ENCODE peak calls at places on chromosomes 6 and 20, in six cellular contexts. F is endodermal cell, R is tibial artery, D is GM12864, T is neural progenitor cell, N is lung. X is an unnamed sample.

GRCh38 chr6:42028234-42029061 is 21.9 kb upstream of the TAF8 start:
- DNase-seq in F (peak; percentile 81), R (peak; percentile 27), D (no peak), T (no peak), N (peak; percentile 41), X (peak; percentile 85)

GRCh38 chr6:132675002-132675401 is 16.0 kb upstream of the TAAR1 start:
- DNase-seq in F (peak; percentile 46), R (no peak), D (no peak), T (peak; percentile 11), N (no peak), X (no peak)

GRCh38 chr6:4134841-4135664 is at the start of gene ECI2:
- DNase-seq in F (no peak), R (peak; percentile 85), D (peak; percentile 18), T (peak; percentile 92), N (peak; percentile 75), X (peak; percentile 66)

GRCh38 chr20:54539521-54540046 is 64.2 kb downstream of the DOK5 start:
- DNase-seq in F (no peak), R (no peak), D (no peak), T (no peak), N (no peak), X (peak; percentile 55)

GRCh38 chr20:58130574-58130973 is 97.9 kb downstream of the ANKRD60 start:
- DNase-seq in F (no peak), R (peak; percentile 44), D (no peak), T (peak; percentile 55), N (no peak), X (no peak)

GRCh38 chr6:145063091-145063490 is 672.2 kb downstream of the EPM2A start:
- DNase-seq in F (no peak), R (no peak), D (no peak), T (no peak), N (no peak), X (no peak)

GRCh38 chr6:126210398-126211075 is 129.4 kb upstream of the CENPW start:
- DNase-seq in F (no peak), R (no peak), D (no peak), T (no peak), N (no peak), X (no peak)

GRCh38 chr6:116561377-116562018 is 7.9 kb downstream of the CALHM4 start:
- DNase-seq in F (peak; percentile 91), R (peak; percentile 81), D (peak; percentile 24), T (peak; percentile 71), N (peak; percentile 74), X (peak; percentile 87)

GRCh38 chr6:54646551-54647300 is 199.8 kb upstream of the FAM83B start:
- DNase-seq in F (no peak), R (no peak), D (no peak), T (no peak), N (no peak), X (peak; percentile 26)

GRCh38 chr6:141946502-141946901 is 186.2 kb upstream of the GJE1 start:
- DNase-seq in F (no peak), R (no peak), D (no peak), T (no peak), N (no peak), X (no peak)

GRCh38 chr20:31674895-31675827 is 37.4 kb downstream of the COX4I2 start:
- DNase-seq in F (no peak), R (peak; percentile 81), D (no peak), T (no peak), N (peak; percentile 81), X (peak; percentile 95)

GRCh38 chr20:32152421-32153155 is 43.1 kb downstream of the TM9SF4 start:
- DNase-seq in F (peak; percentile 58), R (peak; percentile 27), D (no peak), T (no peak), N (no peak), X (peak; percentile 21)

GRCh38 chr6:169950558-169950957 is 199.1 kb downstream of the ERMARD start:
- DNase-seq in F (peak; percentile 47), R (no peak), D (no peak), T (peak; percentile 44), N (peak; percentile 29), X (peak; percentile 19)

GRCh38 chr6:106215608-106216007 is 110.0 kb downstream of the ATG5 start:
- DNase-seq in F (no peak), R (no peak), D (no peak), T (no peak), N (no peak), X (no peak)

GRCh38 chr6:154921482-154921881 is 73.6 kb upstream of the TIAM2 start:
- DNase-seq in F (no peak), R (no peak), D (peak; percentile 12), T (no peak), N (no peak), X (no peak)

GRCh38 chr20:10565191-10565921 is 108.4 kb downstream of the JAG1 start:
- DNase-seq in F (no peak), R (no peak), D (no peak), T (no peak), N (no peak), X (peak; percentile 91)

GRCh38 chr20:22507240-22507961 is 77.0 kb downstream of the FOXA2 start:
- DNase-seq in F (no peak), R (no peak), D (no peak), T (no peak), N (no peak), X (no peak)

GRCh38 chr6:125392682-125393081 is 90.9 kb upstream of the HDDC2 start:
- DNase-seq in F (no peak), R (no peak), D (no peak), T (no peak), N (no peak), X (no peak)

GRCh38 chr20:38893056-38893455 is 33.2 kb upstream of the FAM83D start:
- DNase-seq in F (no peak), R (no peak), D (no peak), T (peak; percentile 21), N (no peak), X (no peak)

GRCh38 chr20:52049001-52049731 is 142.4 kb downstream of the ZFP64 start:
- DNase-seq in F (peak; percentile 85), R (no peak), D (no peak), T (peak; percentile 81), N (peak; percentile 29), X (peak; percentile 48)

GRCh38 chr20:52048365-52048764 is 143.2 kb downstream of the ZFP64 start:
- DNase-seq in F (peak; percentile 85), R (no peak), D (no peak), T (peak; percentile 89), N (no peak), X (no peak)

GRCh38 chr20:52041966-52042365 is 149.6 kb downstream of the ZFP64 start:
- DNase-seq in F (no peak), R (no peak), D (no peak), T (no peak), N (no peak), X (no peak)

GRCh38 chr20:52047811-52048302 is 143.7 kb downstream of the ZFP64 start:
- DNase-seq in F (peak; percentile 66), R (no peak), D (no peak), T (peak; percentile 57), N (no peak), X (peak; percentile 7)
- H3K4me3 ChIP-seq in F (peak overlapping the region; percentile 72), R (no peak overlapping the region), D (no peak overlapping the region), T (peak overlapping the region; percentile 45), N (no peak overlapping the region), X (no peak overlapping the region)

DNA sequence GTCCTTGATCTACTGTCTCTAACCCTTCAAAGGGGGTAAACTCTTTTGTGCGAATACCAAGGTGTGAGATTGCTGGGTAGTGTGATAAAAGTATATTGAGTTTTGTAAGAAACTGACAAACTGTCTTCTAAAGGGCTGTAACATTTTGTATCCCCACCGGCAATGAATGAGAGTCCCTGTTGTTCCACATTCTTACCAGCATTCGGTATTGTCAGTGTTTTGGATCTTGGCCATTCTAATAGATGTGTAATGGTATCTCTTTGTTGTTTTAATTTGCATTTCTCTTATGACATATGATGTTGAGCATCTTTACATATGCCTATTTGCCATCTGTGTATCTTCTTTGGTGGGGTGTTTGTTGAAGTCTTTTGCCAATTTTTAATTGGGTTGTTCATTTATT is 1090.7 kb downstream of the KIF16B start:
- DNase-seq in F (no peak), R (no peak), D (no peak), T (peak; percentile 13), N (no peak), X (no peak)
- TF ChIP-seq CTCF in F (peak; percentile 65), R (no peak), D (no peak), T (peak; percentile 29), N (no peak), X (no peak)

DNA sequence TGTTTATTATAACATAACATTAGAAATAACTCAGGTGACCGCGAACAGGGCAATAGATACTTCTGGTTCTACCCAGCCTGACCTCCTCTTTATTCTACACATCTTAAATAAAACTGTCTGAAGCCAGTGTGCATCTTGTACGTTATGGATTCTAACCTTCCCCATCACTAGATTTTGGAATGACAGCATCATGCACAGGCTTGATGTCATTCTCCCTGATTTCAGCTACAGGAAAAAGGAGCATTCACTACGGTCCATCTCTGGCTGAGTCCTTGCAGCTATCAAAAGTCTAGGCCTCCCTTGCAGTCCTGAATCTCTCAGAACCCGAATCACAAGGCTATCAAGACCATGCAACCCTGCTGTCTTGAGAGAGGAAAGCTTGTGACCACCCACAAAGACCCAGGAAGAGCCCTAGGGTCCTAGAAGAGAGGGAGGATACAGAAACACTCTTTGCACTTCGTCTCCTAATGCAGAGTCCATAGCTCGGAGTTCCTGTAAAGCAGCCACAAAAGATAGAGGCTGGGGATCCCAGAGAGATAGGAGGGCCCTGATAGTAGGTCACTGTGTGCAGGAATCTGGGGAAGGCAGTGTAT is 845 bp downstream of the HLA-DPA1 start:
- DNase-seq in F (no peak), R (no peak), D (no peak), T (no peak), N (no peak), X (no peak)
- H3K4me3 ChIP-seq in F (no peak overlapping the region), R (peak overlapping the region; percentile 34), D (peak overlapping the region; percentile 93), T (no peak overlapping the region), N (no peak overlapping the region), X (no peak overlapping the region)

GRCh38 chr6:47598367-47598766 is 100.0 kb upstream of the ADGRF4 start:
- DNase-seq in F (no peak), R (no peak), D (no peak), T (no peak), N (no peak), X (no peak)
- TF ChIP-seq CTCF in F (no peak), R (no peak), D (no peak), T (no peak), N (no peak), X (no peak)

GRCh38 chr6:12075067-12075563 is 63.0 kb downstream of the HIVEP1 start:
- DNase-seq in F (no peak), R (no peak), D (no peak), T (no peak), N (no peak), X (peak; percentile 39)
- H3K4me3 ChIP-seq in F (no peak overlapping the region), R (no peak overlapping the region), D (no peak overlapping the region), T (no peak overlapping the region), N (no peak overlapping the region), X (no peak overlapping the region)

DNA sequence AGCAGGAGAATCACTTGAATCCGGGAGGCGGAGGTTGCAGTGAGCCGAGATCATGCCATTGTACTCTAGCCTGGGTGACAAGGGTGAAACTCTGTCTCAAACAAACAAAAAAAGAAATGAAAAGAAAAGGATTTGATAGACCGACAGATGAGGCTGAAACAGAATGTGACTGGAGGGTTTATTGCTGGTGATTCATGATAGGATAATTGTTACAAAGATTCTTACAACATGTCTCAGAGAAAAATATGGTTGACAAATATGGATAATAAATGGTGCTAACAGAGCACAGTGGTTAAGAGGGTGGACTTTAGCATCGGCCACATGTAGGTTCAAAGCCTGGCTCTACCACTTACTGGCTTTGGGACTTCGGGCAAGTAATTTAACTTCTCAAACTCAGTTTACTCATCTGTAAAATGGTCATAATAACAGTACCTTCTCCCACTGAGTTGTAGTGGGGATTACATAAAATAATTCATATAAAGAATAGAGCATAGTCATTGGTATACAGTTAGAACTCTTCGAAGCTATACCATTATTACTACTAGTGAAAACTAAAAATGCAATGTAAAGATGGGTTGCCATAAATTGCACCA is 131.9 kb downstream of the MAP3K7 start:
- DNase-seq in F (peak; percentile 3), R (no peak), D (no peak), T (no peak), N (no peak), X (no peak)
- TF ChIP-seq CTCF in F (no peak), R (no peak), D (no peak), T (no peak), N (no peak), X (no peak)

X was measured in cardiac fibroblast.